ENCODE peak calls at places on chromosomes 4 and X, in eight cellular contexts. One of them, this sample, is unnamed.

GRCh38 chr4:107578321-107578720 is 141.7 kb downstream of the PAPSS1 start:
- DNase-seq in spleen: no peak
- DNase-seq in astrocyte of the spinal cord: peak
- DNase-seq in suprapubic skin: no peak
- DNase-seq in fibroblast of mammary gland: no peak
- DNase-seq in AG04450: peak
- DNase-seq in stomach: no peak
- DNase-seq in mammary epithelial cell: no peak
- DNase-seq in this sample: no peak

GRCh38 chr4:43932448-43932847 is 516.2 kb downstream of the KCTD8 start:
- DNase-seq in spleen: no peak
- DNase-seq in astrocyte of the spinal cord: no peak
- DNase-seq in suprapubic skin: no peak
- DNase-seq in fibroblast of mammary gland: no peak
- DNase-seq in AG04450: no peak
- DNase-seq in stomach: no peak
- DNase-seq in mammary epithelial cell: no peak
- DNase-seq in this sample: no peak

GRCh38 chrX:152480269-152481212 is 29.4 kb upstream of the GABRA3 start:
- DNase-seq in spleen: no peak
- DNase-seq in astrocyte of the spinal cord: no peak
- DNase-seq in suprapubic skin: no peak
- DNase-seq in fibroblast of mammary gland: no peak
- DNase-seq in AG04450: no peak
- DNase-seq in stomach: no peak
- DNase-seq in mammary epithelial cell: no peak
- DNase-seq in this sample: no peak

GRCh38 chrX:139020793-139021192 is 309.3 kb upstream of the FGF13 start:
- DNase-seq in spleen: no peak
- DNase-seq in astrocyte of the spinal cord: no peak
- DNase-seq in suprapubic skin: no peak
- DNase-seq in fibroblast of mammary gland: no peak
- DNase-seq in AG04450: no peak
- DNase-seq in stomach: no peak
- DNase-seq in mammary epithelial cell: no peak
- DNase-seq in this sample: no peak

GRCh38 chrX:48927125-48927524 is 8.3 kb upstream of the PIM2 start:
- DNase-seq in spleen: peak
- DNase-seq in astrocyte of the spinal cord: no peak
- DNase-seq in suprapubic skin: no peak
- DNase-seq in fibroblast of mammary gland: no peak
- DNase-seq in AG04450: no peak
- DNase-seq in stomach: no peak
- DNase-seq in mammary epithelial cell: no peak
- DNase-seq in this sample: no peak

GRCh38 chrX:131305926-131306325 is 16.8 kb upstream of the IGSF1 start:
- DNase-seq in spleen: no peak
- DNase-seq in astrocyte of the spinal cord: no peak
- DNase-seq in suprapubic skin: no peak
- DNase-seq in fibroblast of mammary gland: no peak
- DNase-seq in AG04450: no peak
- DNase-seq in stomach: no peak
- DNase-seq in mammary epithelial cell: no peak
- DNase-seq in this sample: no peak

GRCh38 chr4:146340798-146341197 is 126.5 kb downstream of the REELD1 start:
- DNase-seq in spleen: no peak
- DNase-seq in astrocyte of the spinal cord: peak
- DNase-seq in suprapubic skin: no peak
- DNase-seq in fibroblast of mammary gland: peak
- DNase-seq in AG04450: no peak
- DNase-seq in stomach: no peak
- DNase-seq in mammary epithelial cell: no peak
- DNase-seq in this sample: no peak

GRCh38 chr4:152709675-152710438 is 30.1 kb upstream of the TMEM154 start:
- DNase-seq in spleen: no peak
- DNase-seq in astrocyte of the spinal cord: no peak
- DNase-seq in suprapubic skin: no peak
- DNase-seq in fibroblast of mammary gland: no peak
- DNase-seq in AG04450: no peak
- DNase-seq in stomach: no peak
- DNase-seq in mammary epithelial cell: peak
- DNase-seq in this sample: no peak

GRCh38 chr4:7045553-7045952 is 2.4 kb downstream of the TADA2B start:
- DNase-seq in spleen: no peak
- DNase-seq in astrocyte of the spinal cord: no peak
- DNase-seq in suprapubic skin: no peak
- DNase-seq in fibroblast of mammary gland: no peak
- DNase-seq in AG04450: no peak
- DNase-seq in stomach: no peak
- DNase-seq in mammary epithelial cell: no peak
- DNase-seq in this sample: no peak

GRCh38 chr4:41880840-41881831 is 54.1 kb upstream of the TMEM33 start:
- DNase-seq in spleen: peak
- DNase-seq in astrocyte of the spinal cord: peak
- DNase-seq in suprapubic skin: no peak
- DNase-seq in fibroblast of mammary gland: no peak
- DNase-seq in AG04450: no peak
- DNase-seq in stomach: no peak
- DNase-seq in mammary epithelial cell: no peak
- DNase-seq in this sample: no peak

GRCh38 chr4:138202686-138203085 is 39.5 kb downstream of the SLC7A11 start:
- DNase-seq in spleen: no peak
- DNase-seq in astrocyte of the spinal cord: no peak
- DNase-seq in suprapubic skin: no peak
- DNase-seq in fibroblast of mammary gland: no peak
- DNase-seq in AG04450: no peak
- DNase-seq in stomach: no peak
- DNase-seq in mammary epithelial cell: no peak
- DNase-seq in this sample: no peak

GRCh38 chr4:124334119-124334518 is 378.4 kb downstream of the ANKRD50 start:
- DNase-seq in spleen: no peak
- DNase-seq in astrocyte of the spinal cord: peak
- DNase-seq in suprapubic skin: no peak
- DNase-seq in fibroblast of mammary gland: peak
- DNase-seq in AG04450: peak
- DNase-seq in stomach: no peak
- DNase-seq in mammary epithelial cell: peak
- DNase-seq in this sample: peak

GRCh38 chrX:24283122-24283789 is 30.6 kb downstream of the SUPT20HL2 start:
- DNase-seq in spleen: no peak
- DNase-seq in astrocyte of the spinal cord: no peak
- DNase-seq in suprapubic skin: no peak
- DNase-seq in fibroblast of mammary gland: peak
- DNase-seq in AG04450: no peak
- DNase-seq in stomach: no peak
- DNase-seq in mammary epithelial cell: no peak
- DNase-seq in this sample: no peak

GRCh38 chr4:15132739-15133138 is 130.5 kb downstream of the CPEB2 start:
- DNase-seq in spleen: no peak
- DNase-seq in astrocyte of the spinal cord: no peak
- DNase-seq in suprapubic skin: no peak
- DNase-seq in fibroblast of mammary gland: peak
- DNase-seq in AG04450: no peak
- DNase-seq in stomach: no peak
- DNase-seq in mammary epithelial cell: no peak
- DNase-seq in this sample: no peak

GRCh38 chrX:2401201-2401589 is 99.6 kb downstream of the DHRSX start:
- DNase-seq in spleen: no peak
- DNase-seq in astrocyte of the spinal cord: no peak
- DNase-seq in suprapubic skin: no peak
- DNase-seq in fibroblast of mammary gland: peak
- DNase-seq in AG04450: no peak
- DNase-seq in stomach: no peak
- DNase-seq in mammary epithelial cell: peak
- DNase-seq in this sample: peak

GRCh38 chr4:2231082-2231481 is 10.8 kb downstream of the HAUS3 start:
- DNase-seq in spleen: no peak
- DNase-seq in astrocyte of the spinal cord: no peak
- DNase-seq in suprapubic skin: no peak
- DNase-seq in fibroblast of mammary gland: no peak
- DNase-seq in AG04450: no peak
- DNase-seq in stomach: no peak
- DNase-seq in mammary epithelial cell: no peak
- DNase-seq in this sample: no peak

GRCh38 chrX:19646298-19646697 is 131.0 kb upstream of the MAP3K15 start:
- DNase-seq in spleen: no peak
- DNase-seq in astrocyte of the spinal cord: no peak
- DNase-seq in suprapubic skin: no peak
- DNase-seq in fibroblast of mammary gland: no peak
- DNase-seq in AG04450: no peak
- DNase-seq in stomach: no peak
- DNase-seq in mammary epithelial cell: no peak
- DNase-seq in this sample: no peak

DNA sequence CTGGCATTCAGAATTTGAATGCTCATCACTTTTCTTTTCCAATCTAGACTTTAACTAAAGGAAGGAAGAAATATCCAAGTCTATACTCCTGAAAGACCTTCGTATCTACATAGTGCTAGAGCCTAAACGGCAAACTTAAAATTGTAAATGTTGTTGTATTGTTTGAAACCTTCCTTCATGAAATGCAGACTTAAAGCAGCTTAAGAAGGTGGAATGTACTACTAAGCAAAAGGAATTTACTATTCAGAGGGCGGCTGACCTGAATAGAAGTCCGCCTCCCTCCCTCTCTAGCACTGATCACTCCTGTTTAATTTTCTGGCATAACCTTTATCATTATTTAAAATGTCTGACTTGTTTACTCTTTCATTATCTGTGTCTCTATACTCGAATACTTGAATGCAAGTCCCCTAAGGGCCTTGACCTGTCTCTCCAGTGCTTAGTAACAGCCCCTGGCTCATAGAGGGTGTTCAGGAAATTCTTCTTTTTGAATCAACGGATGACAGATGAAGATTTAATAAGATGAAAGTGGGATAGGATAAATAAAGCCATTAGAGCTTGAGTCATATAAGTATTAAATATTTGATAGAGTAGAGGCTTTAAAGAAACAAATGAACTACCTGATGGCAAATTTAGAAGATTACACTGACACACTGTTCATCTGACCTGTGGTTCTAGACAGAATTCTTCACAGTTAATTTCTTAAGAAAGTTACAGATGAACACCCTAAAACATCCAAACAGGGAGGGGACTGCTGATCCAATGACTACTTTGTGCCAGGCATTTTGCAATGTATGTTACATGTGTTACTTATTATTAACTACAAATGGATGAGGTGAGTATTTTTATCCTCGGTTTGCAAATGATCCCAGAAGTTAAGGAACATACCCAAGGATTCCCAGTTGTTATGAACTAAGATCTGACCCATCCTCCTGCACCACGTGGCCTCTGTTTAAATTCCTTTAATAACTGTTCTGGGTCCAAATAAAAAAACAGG is 20.2 kb upstream of the RBPJ start:
- DNase-seq in spleen: no peak
- DNase-seq in astrocyte of the spinal cord: no peak
- DNase-seq in suprapubic skin: no peak
- DNase-seq in fibroblast of mammary gland: peak
- DNase-seq in AG04450: no peak
- DNase-seq in stomach: no peak
- DNase-seq in mammary epithelial cell: no peak
- DNase-seq in this sample: no peak
- H3K4me3 ChIP-seq in spleen: no peak
- H3K4me3 ChIP-seq in astrocyte of the spinal cord: no peak
- H3K4me3 ChIP-seq in suprapubic skin: no peak
- H3K4me3 ChIP-seq in fibroblast of mammary gland: no peak
- H3K4me3 ChIP-seq in AG04450: no peak
- H3K4me3 ChIP-seq in stomach: no peak
- H3K4me3 ChIP-seq in mammary epithelial cell: no peak
- H3K4me3 ChIP-seq in this sample: no peak

GRCh38 chr4:26583865-26584652 is at the start of gene TBC1D19:
- DNase-seq in spleen: peak
- DNase-seq in astrocyte of the spinal cord: peak
- DNase-seq in suprapubic skin: peak
- DNase-seq in fibroblast of mammary gland: peak
- DNase-seq in AG04450: peak
- DNase-seq in stomach: peak
- DNase-seq in mammary epithelial cell: peak
- DNase-seq in this sample: no peak
- TF ChIP-seq CTCF in spleen: no peak
- TF ChIP-seq CTCF in astrocyte of the spinal cord: no peak
- TF ChIP-seq CTCF in suprapubic skin: no peak
- TF ChIP-seq CTCF in fibroblast of mammary gland: no peak
- TF ChIP-seq CTCF in AG04450: no peak
- TF ChIP-seq CTCF in stomach: no peak
- TF ChIP-seq CTCF in mammary epithelial cell: no peak
- TF ChIP-seq CTCF in this sample: no peak

DNA sequence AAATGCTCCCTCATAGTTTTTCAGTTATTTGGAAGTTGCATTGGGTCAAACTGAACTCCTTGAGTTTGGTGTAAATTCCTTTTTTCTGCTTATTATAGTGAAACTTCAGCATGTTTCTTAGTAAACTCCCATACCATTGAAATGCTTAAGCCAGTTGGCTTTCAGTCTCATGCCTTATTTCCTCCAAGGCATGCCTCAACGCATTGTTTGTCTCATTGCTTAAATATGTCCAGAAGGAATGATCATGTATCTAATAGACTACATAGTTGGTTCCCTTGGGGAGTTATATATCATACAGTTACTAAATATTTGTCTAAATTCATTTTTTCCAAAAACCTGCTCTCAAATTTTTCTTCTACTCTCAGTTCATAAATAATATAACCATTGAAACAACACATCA is 114.0 kb downstream of the STOX2 start:
- DNase-seq in spleen: no peak
- DNase-seq in astrocyte of the spinal cord: peak
- DNase-seq in suprapubic skin: no peak
- DNase-seq in fibroblast of mammary gland: no peak
- DNase-seq in AG04450: no peak
- DNase-seq in stomach: no peak
- DNase-seq in mammary epithelial cell: peak
- DNase-seq in this sample: no peak
- H3K4me3 ChIP-seq in spleen: no peak
- H3K4me3 ChIP-seq in astrocyte of the spinal cord: no peak
- H3K4me3 ChIP-seq in suprapubic skin: no peak
- H3K4me3 ChIP-seq in fibroblast of mammary gland: no peak
- H3K4me3 ChIP-seq in AG04450: no peak
- H3K4me3 ChIP-seq in stomach: no peak
- H3K4me3 ChIP-seq in mammary epithelial cell: no peak
- H3K4me3 ChIP-seq in this sample: no peak

DNA sequence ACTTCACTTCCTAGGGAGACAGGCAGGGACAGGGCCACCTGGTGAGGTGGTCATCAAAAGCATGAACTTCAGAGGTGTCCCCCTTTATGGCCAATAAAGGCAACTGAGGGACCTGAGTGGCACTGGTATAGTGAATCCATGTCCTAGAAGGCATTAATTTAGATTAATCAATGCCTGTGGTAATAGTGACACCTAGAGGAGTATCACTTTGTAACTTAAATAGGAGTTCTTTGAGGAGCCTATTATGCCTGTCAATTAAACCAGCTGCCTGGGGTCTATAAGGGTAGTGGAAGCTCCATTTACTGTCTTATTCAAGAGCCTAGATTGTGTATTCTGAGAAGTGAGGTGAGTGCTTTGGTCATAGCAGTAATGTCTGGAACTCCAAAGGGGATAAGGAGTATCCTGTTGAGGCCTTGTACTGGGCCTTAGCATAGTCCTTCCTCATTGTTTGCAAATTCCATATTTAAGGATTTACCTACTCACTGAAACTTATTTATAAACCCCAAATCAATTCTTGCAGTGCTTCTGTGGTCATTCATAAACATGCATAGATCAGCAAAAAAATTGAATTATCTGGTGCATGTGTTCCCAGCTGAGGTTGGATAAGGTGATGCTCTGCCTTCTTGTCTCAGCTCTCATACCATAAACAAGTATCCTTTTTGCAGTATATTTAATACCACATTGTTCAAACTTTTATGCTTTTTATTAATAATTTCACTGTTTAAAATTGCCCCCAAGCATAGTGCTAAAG is 213.8 kb upstream of the RADX start:
- DNase-seq in spleen: no peak
- DNase-seq in astrocyte of the spinal cord: peak
- DNase-seq in suprapubic skin: no peak
- DNase-seq in fibroblast of mammary gland: peak
- DNase-seq in AG04450: no peak
- DNase-seq in stomach: no peak
- DNase-seq in mammary epithelial cell: peak
- DNase-seq in this sample: no peak
- TF ChIP-seq CTCF in spleen: no peak
- TF ChIP-seq CTCF in astrocyte of the spinal cord: peak
- TF ChIP-seq CTCF in suprapubic skin: no peak
- TF ChIP-seq CTCF in fibroblast of mammary gland: peak
- TF ChIP-seq CTCF in AG04450: no peak
- TF ChIP-seq CTCF in stomach: no peak
- TF ChIP-seq CTCF in mammary epithelial cell: peak
- TF ChIP-seq CTCF in this sample: no peak

This sample was measured in BJ.